ENCODE peak calls at places on chromosome 22, in nine cellular contexts. Y is H1, U is caudate nucleus, X is GM04503, S is AG09309, W is nucleus accumbens, T is HFF-Myc, M is upper lobe of right lung, Q is fibroblast of gingiva. F is an unnamed sample.

GRCh38 chr22:26436903-26437515 is 7.9 kb downstream of the ASPHD2 start:
- DNase-seq in Y (no peak), U (no peak), X (no peak), S (no peak), W (no peak), T (no peak), M (no peak), Q (no peak), F (no peak)

GRCh38 chr22:43236401-43237166 is 49.6 kb upstream of the TTLL12 start:
- DNase-seq in Y (no peak), U (peak; percentile 12), X (no peak), S (no peak), W (peak; percentile 20), T (no peak), M (peak; percentile 88), Q (no peak), F (no peak)

GRCh38 chr22:48780597-48781277 is 1046.9 kb downstream of the BRD1 start:
- DNase-seq in Y (no peak), U (no peak), X (no peak), S (no peak), W (no peak), T (no peak), M (no peak), Q (no peak), F (no peak)

GRCh38 chr22:35305525-35306070 is 5.9 kb downstream of the TOM1 start:
- DNase-seq in Y (no peak), U (no peak), X (no peak), S (peak; percentile 31), W (no peak), T (no peak), M (no peak), Q (no peak), F (no peak)

GRCh38 chr22:40312050-40312449 is 34.2 kb upstream of the ADSL start:
- DNase-seq in Y (no peak), U (no peak), X (no peak), S (no peak), W (no peak), T (no peak), M (no peak), Q (no peak), F (no peak)

GRCh38 chr22:27149886-27150529 is 492.6 kb downstream of the MIAT start:
- DNase-seq in Y (no peak), U (no peak), X (no peak), S (peak; percentile 3), W (no peak), T (no peak), M (no peak), Q (peak; percentile 13), F (no peak)

GRCh38 chr22:22813126-22814075 is 74.2 kb upstream of the IGLL5 start:
- DNase-seq in Y (no peak), U (no peak), X (no peak), S (no peak), W (no peak), T (no peak), M (no peak), Q (no peak), F (no peak)

GRCh38 chr22:47011131-47011854 is 248.8 kb downstream of the TBC1D22A start:
- DNase-seq in Y (no peak), U (no peak), X (no peak), S (no peak), W (no peak), T (no peak), M (peak; percentile 58), Q (peak; percentile 30), F (no peak)

GRCh38 chr22:44777364-44777756 is 25.0 kb downstream of the ARHGAP8 start:
- DNase-seq in Y (no peak), U (no peak), X (no peak), S (no peak), W (no peak), T (no peak), M (no peak), Q (no peak), F (no peak)

F was measured in activated CD4-positive, alpha-beta T cell treated with anti-CD3 and anti-CD28 coated beads, Interleukin-2, amount 50 U/mL, for 48 hours.